ENCODE peak calls at places on chromosomes 5 and 9, in five cellular contexts. F is mucosa of descending colon; R is neuronal stem cell; I is cardiac muscle cell; E is CD8-positive, alpha-beta memory T cell. S is an unnamed sample.
A peak's percentile ranks its signal among the peaks of the same experiment; 100 is the strongest.

GRCh38 chr5:177005619-177006264 is 837 bp downstream of the UIMC1 start:
- DNase-seq in E (peak; percentile 71), I (peak; percentile 72), F (peak; percentile 67), R (peak; percentile 56), S (peak; percentile 89)

GRCh38 chr5:107272954-107273353 is 397.8 kb downstream of the EFNA5 start:
- DNase-seq in I (peak; percentile 32), E (no peak), R (no peak), F (no peak), S (no peak)

GRCh38 chr5:149438711-149439132 is 59.6 kb upstream of the IL17B start:
- DNase-seq in E (no peak), I (no peak), F (no peak), R (no peak), S (no peak)

GRCh38 chr5:91266184-91266705 is 116.9 kb downstream of the ARRDC3 start:
- DNase-seq in I (peak; percentile 63), R (no peak), F (no peak), E (no peak), S (no peak)

GRCh38 chr5:137292461-137293025 is 206.6 kb downstream of the SPOCK1 start:
- DNase-seq in E (no peak), I (no peak), F (peak; percentile 52), R (no peak), S (no peak)

GRCh38 chr5:143025376-143025775 is 255.2 kb downstream of the ARHGAP26 start:
- DNase-seq in E (no peak), F (no peak), I (no peak), R (no peak), S (no peak)

GRCh38 chr5:140342287-140342686 is 4.1 kb downstream of the HBEGF start:
- DNase-seq in R (no peak), E (no peak), I (peak; percentile 42), F (no peak), S (no peak)

GRCh38 chr5:12691330-12691729 is 787.1 kb upstream of the CTNND2 start:
- DNase-seq in E (no peak), F (no peak), R (no peak), I (no peak), S (no peak)

GRCh38 chr5:6603643-6604042 is 29.2 kb downstream of the NSUN2 start:
- DNase-seq in I (no peak), R (no peak), E (no peak), F (no peak), S (no peak)

GRCh38 chr5:164573397-164573796 is 1068.0 kb downstream of the MAT2B start:
- DNase-seq in F (no peak), I (no peak), R (no peak), E (no peak), S (no peak)

GRCh38 chr5:17720070-17720469 is 85.8 kb downstream of the TAF11L14 start:
- DNase-seq in I (no peak), R (no peak), F (no peak), E (no peak), S (no peak)

GRCh38 chr9:1207681-1208080 is 157.5 kb downstream of the DMRT2 start:
- DNase-seq in I (no peak), E (no peak), R (no peak), F (no peak), S (peak; percentile 77)

GRCh38 chr9:75088646-75089368 is 493 bp downstream of the OSTF1 start:
- DNase-seq in E (no peak), F (peak; percentile 72), I (peak; percentile 67), R (no peak), S (peak; percentile 29)

GRCh38 chr5:123344819-123345426 is 78.3 kb downstream of the CEP120 start:
- DNase-seq in R (peak; percentile 2), E (no peak), I (peak; percentile 69), F (peak; percentile 33), S (peak; percentile 10)

GRCh38 chr9:116494815-116495634 is 192.1 kb upstream of the TRIM32 start:
- DNase-seq in F (peak; percentile 75), I (no peak), E (no peak), R (no peak), S (no peak)

GRCh38 chr5:2913306-2913705 is 161.8 kb upstream of the IRX2 start:
- DNase-seq in F (no peak), I (no peak), E (no peak), R (no peak), S (no peak)

GRCh38 chr5:173648308-173648866 is 31.9 kb upstream of the BOD1 start:
- DNase-seq in E (no peak), F (no peak), R (no peak), I (no peak), S (no peak)

GRCh38 chr5:172501708-172502379 is 47.5 kb upstream of the SH3PXD2B start:
- DNase-seq in F (no peak), E (no peak), I (no peak), R (no peak), S (no peak)

GRCh38 chr9:35882996-35883395 is 12.8 kb upstream of the OR13J1 start:
- DNase-seq in R (no peak), F (no peak), E (no peak), I (peak; percentile 44), S (no peak)

GRCh38 chr9:34557421-34558321 is 31.9 kb downstream of the CNTFR start:
- DNase-seq in F (no peak), R (no peak), E (no peak), I (no peak), S (no peak)

GRCh38 chr5:147578228-147579024 is 68.6 kb upstream of the DPYSL3 start:
- DNase-seq in F (no peak), E (no peak), I (peak; percentile 82), R (no peak), S (no peak)

DNA sequence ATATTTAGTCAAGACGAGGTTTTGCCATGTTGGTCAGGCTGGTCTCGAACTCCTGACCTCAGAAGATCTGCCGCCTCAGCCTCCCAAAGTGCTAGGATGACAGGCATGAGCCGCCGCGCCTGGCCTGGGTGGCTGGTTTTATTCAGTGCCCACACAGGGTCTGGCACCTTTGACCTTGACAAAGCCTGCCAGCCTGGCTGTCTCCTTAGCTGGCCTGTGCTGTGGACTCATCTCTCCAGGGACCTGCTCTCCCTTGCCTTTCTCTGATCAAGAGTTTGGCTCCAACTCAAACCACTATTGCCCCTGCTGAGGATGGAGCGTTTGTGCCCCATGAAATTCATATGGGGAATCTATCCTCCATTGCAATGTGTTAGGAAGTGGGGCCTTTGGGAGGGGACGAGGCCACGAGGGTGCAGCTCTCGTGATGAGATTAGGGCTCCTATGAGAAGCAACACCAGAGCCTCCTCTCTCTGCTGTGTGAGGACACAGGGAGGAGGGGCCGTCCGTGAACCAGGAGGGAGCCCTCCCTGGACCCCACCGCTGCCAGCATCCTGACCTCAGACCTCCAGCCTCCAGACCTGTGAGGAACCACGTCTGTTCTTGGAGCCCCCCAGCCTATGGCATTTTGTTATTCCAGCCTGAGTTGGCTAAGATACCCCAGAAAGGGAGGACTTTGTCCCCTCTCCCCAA is 45.0 kb downstream of the MRPL36 start:
- DNase-seq in E (no peak), F (no peak), I (no peak), R (no peak), S (no peak)
- H3K4me3 ChIP-seq in E (no peak overlapping the region), F (no peak overlapping the region), I (no peak overlapping the region), R (no peak overlapping the region), S (no peak overlapping the region)

DNA sequence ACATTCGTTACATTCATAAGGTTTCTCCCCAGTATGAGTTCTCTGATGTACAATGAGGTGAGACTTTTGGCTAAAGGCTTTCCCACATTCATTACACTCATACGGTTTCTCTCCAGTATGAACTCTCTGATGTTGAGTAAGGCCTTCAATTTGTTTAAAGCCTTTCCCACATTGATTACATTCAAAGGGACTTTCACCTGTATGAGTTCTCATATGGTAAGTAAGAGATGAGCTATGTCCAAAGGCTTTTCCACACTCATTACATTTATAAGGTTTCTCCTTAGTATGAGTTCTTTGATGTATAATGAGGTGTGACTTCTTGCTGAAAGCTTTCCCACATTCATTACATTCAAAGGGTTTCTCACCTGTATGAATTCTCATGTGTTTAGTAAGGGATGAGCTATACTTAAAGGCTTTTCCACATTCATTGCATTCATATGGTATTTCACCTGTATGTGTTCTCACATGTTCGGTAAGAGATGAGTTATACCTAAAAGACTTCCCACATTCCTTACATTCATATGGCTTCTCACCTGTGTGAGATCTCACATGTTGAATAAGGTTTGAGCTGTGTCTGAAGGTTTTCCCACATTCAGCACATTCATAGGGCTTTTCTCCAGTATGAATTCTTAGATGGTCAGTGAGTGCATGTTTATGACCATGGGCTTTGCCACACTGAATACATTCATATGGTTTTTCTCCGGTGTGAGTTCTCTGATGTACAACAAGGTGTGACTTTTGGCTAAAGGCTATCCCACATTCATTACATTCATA is 13.5 kb downstream of the ZFP37 start:
- DNase-seq in F (no peak), E (no peak), R (no peak), I (peak; percentile 4), S (no peak)
- H3K9me3 ChIP-seq in F (peaks cover 97% of the 10 kb centered on the region), E (peaks cover 59% of the 10 kb centered on the region), R (peaks cover 27% of the 10 kb centered on the region), I (peaks cover 14% of the 10 kb centered on the region), S (peaks cover 58% of the 10 kb centered on the region)

DNA sequence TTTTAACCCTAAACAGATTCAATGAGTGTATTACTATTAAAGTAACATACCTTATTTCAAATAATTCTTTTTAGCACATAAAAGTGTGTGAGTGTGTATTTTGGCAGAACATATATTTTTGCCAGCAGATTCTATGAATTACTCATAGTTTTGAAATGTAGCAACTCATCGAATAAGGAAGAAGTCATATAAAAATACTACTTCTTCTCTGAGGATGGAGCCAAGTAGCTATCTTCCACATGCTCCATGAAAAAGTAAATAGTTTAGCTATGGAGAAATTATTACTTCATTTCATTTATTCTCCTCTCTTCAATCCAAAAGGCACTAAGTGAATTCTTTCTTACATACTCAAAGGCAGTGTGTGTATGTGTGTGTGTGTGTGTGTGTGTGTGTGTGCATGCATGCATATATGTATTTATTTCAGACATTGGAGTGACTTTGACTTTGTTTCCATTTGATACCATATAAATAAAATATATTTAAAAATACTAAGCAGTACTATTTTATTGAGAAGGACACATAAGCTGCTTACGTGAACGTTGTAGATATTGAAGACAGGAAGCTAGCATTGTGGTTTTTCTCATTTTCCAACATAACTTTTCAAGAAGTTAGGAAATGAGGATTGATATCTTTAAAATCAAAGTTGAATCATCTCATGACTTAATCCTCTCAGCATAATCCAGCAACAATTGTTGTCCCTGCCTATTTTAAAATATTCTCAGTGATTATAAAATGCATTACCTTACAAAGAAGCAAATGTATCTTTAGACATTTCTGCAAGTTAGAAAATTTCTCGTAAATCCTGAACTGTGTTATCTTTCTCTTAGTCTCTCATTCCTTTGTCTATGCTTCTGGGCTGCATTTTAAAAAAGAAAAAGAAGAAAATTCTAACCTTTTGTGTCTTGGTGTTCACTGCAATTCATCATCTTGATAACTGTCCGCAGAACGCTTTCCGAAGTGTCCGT is 1090.1 kb upstream of the CDH6 start:
- DNase-seq in F (no peak), E (no peak), R (no peak), I (peak; percentile 61), S (peak; percentile 30)
- H3K4me3 ChIP-seq in F (no peak overlapping the region), E (no peak overlapping the region), R (no peak overlapping the region), I (no peak overlapping the region), S (no peak overlapping the region)

GRCh38 chr9:117927354-117927753 is 223.2 kb downstream of the TLR4 start:
- DNase-seq in R (no peak), I (no peak), F (no peak), E (no peak), S (no peak)
- H3K9me3 ChIP-seq in R (no peaks in the 10 kb centered on the region), I (no peaks in the 10 kb centered on the region), F (no peaks in the 10 kb centered on the region), E (no peaks in the 10 kb centered on the region), S (no peaks in the 10 kb centered on the region)

GRCh38 chr5:144281784-144282183 is 111.1 kb downstream of the KCTD16 start:
- DNase-seq in E (no peak), I (no peak), R (no peak), F (no peak), S (no peak)

GRCh38 chr5:144284931-144285330 is 114.3 kb downstream of the KCTD16 start:
- DNase-seq in R (no peak), I (no peak), E (no peak), F (no peak), S (no peak)

GRCh38 chr5:144289277-144289676 is 118.6 kb downstream of the KCTD16 start:
- DNase-seq in I (no peak), E (no peak), R (no peak), F (no peak), S (no peak)

GRCh38 chr5:144284036-144284435 is 113.4 kb downstream of the KCTD16 start:
- DNase-seq in E (no peak), R (no peak), F (no peak), I (no peak), S (no peak)
- H3K4me3 ChIP-seq in E (no peak overlapping the region), R (no peak overlapping the region), F (no peak overlapping the region), I (no peak overlapping the region), S (no peak overlapping the region)

S was measured in MG63.